ENCODE peak calls at places on chromosomes 16 and 17, in five cellular contexts. A is fibroblast of lung, Z is GM23248, G is mesendoderm, M is mammary epithelial cell. W is an unnamed sample.

GRCh38 chr17:13074026-13074425 is 56.2 kb upstream of the ELAC2 start:
- DNase-seq in Z (peak), G (no peak), A (no peak), M (peak), W (no peak)

GRCh38 chr17:2433696-2434095 is 32.8 kb upstream of the MNT start:
- DNase-seq in G (peak), Z (peak), M (peak), A (peak), W (no peak)

GRCh38 chr16:69554495-69554894 is 11.3 kb upstream of the NFAT5 start:
- DNase-seq in M (no peak), A (no peak), Z (no peak), G (no peak), W (peak)

GRCh38 chr16:48965391-48965790 is 316.2 kb downstream of the CBLN1 start:
- DNase-seq in G (no peak), Z (no peak), M (no peak), A (peak), W (no peak)

GRCh38 chr17:28997811-28998210 is 8.0 kb downstream of the SEZ6 start:
- DNase-seq in A (no peak), G (no peak), M (no peak), Z (no peak), W (no peak)

GRCh38 chr16:23469814-23470213 is 16.8 kb upstream of the COG7 start:
- DNase-seq in A (peak), Z (peak), M (peak), G (peak), W (no peak)

GRCh38 chr17:41421116-41421515 is 3.3 kb downstream of the KRT37 start:
- DNase-seq in G (no peak), M (peak), Z (peak), A (peak), W (no peak)

GRCh38 chr16:27366687-27367462 is 35.1 kb upstream of the IL21R start:
- DNase-seq in Z (peak), M (no peak), A (no peak), G (no peak), W (no peak)

GRCh38 chr17:32772453-32773025 is 104.4 kb downstream of the MYO1D start:
- DNase-seq in G (no peak), M (peak), Z (no peak), A (no peak), W (no peak)

GRCh38 chr16:22643886-22644285 is 133.2 kb downstream of the NPIPB5 start:
- DNase-seq in M (no peak), A (no peak), Z (no peak), G (no peak), W (no peak)

GRCh38 chr16:71479420-71479819 is 9.7 kb downstream of the ZNF19 start:
- DNase-seq in G (peak), A (no peak), M (no peak), Z (peak), W (peak)

GRCh38 chr16:87702325-87702811 is 63.4 kb downstream of the KLHDC4 start:
- DNase-seq in A (no peak), Z (peak), G (peak), M (no peak), W (peak)

GRCh38 chr16:68915561-68915960 is 72.2 kb downstream of the TANGO6 start:
- DNase-seq in A (no peak), M (peak), Z (no peak), G (no peak), W (no peak)

GRCh38 chr17:73232587-73233373 is 28.9 kb downstream of the CPSF4L start:
- DNase-seq in M (peak), A (peak), G (peak), Z (peak), W (peak)

GRCh38 chr17:63997341-63998048 is 656 bp upstream of the PRR29 start:
- DNase-seq in M (no peak), Z (peak), G (peak), A (no peak), W (no peak)

GRCh38 chr17:34414338-34414737 is 51.3 kb upstream of the CCL1 start:
- DNase-seq in A (no peak), M (no peak), Z (no peak), G (peak), W (no peak)

GRCh38 chr17:43907425-43907981 is at the start of gene MPP2:
- DNase-seq in G (peak), Z (peak), M (no peak), A (peak), W (peak)

GRCh38 chr17:79837888-79838540 is 1.2 kb downstream of the CBX4 start:
- DNase-seq in Z (no peak), A (no peak), M (no peak), G (no peak), W (no peak)

GRCh38 chr16:6111390-6111789 is 1013.8 kb upstream of the EEF2KMT start:
- DNase-seq in G (no peak), M (no peak), A (peak), Z (no peak), W (no peak)

GRCh38 chr17:72463287-72464102 is 342.7 kb downstream of the SOX9 start:
- DNase-seq in G (no peak), Z (no peak), M (no peak), A (no peak), W (no peak)

GRCh38 chr16:69166221-69166833 is 20.6 kb upstream of the SNTB2 start:
- DNase-seq in M (peak), A (peak), Z (peak), G (no peak), W (no peak)

GRCh38 chr16:72092832-72093447 is 480 bp downstream of the TXNL4B start:
- DNase-seq in G (peak), Z (peak), M (peak), A (peak), W (peak)

GRCh38 chr16:12067714-12068401 is 91.3 kb downstream of the SNX29 start:
- DNase-seq in A (peak), G (peak), M (peak), Z (peak), W (peak)

GRCh38 chr17:77177002-77177401 is 36.2 kb downstream of the SEC14L1 start:
- DNase-seq in A (no peak), M (no peak), G (no peak), Z (no peak), W (no peak)

GRCh38 chr16:29989111-29989858 is 6.1 kb downstream of the HIRIP3 start:
- DNase-seq in M (no peak), Z (no peak), G (no peak), A (no peak), W (no peak)

GRCh38 chr16:77387075-77387474 is 47.8 kb downstream of the ADAMTS18 start:
- DNase-seq in Z (no peak), M (no peak), A (peak), G (no peak), W (no peak)

GRCh38 chr17:9517396-9517795 is 58.2 kb downstream of the STX8 start:
- DNase-seq in G (peak), M (peak), Z (no peak), A (no peak), W (no peak)

GRCh38 chr17:66540131-66540781 is 237.8 kb downstream of the PRKCA start:
- DNase-seq in M (peak), A (peak), Z (peak), G (peak), W (peak)

GRCh38 chr17:78117027-78117981 is 11.3 kb downstream of the TMC6 start:
- DNase-seq in A (peak), G (no peak), Z (no peak), M (no peak), W (no peak)

GRCh38 chr16:35180970-35181369 is 1721.6 kb downstream of the TP53TG3F start:
- DNase-seq in Z (no peak), G (no peak), A (no peak), M (no peak), W (no peak)

GRCh38 chr17:76792348-76792747 is 54.4 kb downstream of the MFSD11 start:
- DNase-seq in Z (no peak), A (no peak), G (no peak), M (no peak), W (no peak)

GRCh38 chr16:85947511-85948509 is 48.8 kb downstream of the IRF8 start:
- DNase-seq in A (no peak), G (no peak), Z (no peak), M (no peak), W (no peak)

DNA sequence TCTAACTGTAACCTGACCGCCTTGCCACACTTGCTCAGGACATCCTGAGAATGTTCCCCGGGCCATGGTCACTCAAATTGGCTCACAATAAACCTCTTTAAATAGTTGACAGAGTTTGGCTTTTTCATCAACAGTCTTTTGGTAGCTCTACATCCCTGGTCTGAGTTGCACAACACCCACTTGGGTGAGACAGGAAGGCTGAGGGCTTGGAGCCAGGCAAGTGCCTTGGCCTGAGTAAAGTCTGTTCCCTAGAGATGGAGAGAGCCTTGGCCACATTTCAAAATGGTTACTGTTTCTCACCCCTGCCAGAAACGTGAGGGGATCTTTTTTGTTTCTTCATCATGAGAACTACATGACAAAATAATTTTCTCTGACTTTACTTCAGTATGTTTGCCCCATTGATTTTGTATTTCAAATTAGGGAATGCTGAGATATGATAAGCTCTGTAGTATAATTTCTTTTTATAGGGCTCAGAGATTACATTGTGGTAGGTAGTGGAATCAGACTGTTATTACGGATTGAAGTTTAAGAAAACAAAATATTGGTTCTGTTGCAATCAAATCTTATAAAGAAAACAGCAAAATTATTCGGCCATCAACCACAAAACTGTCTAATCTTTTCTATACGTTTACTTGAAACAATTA is 53.9 kb upstream of the NETO2 start:
- DNase-seq in Z (peak), G (no peak), M (no peak), A (peak), W (no peak)
- H3K9ac ChIP-seq in Z (no peak), G (no peak), M (no peak), A (no peak), W (no peak)

DNA sequence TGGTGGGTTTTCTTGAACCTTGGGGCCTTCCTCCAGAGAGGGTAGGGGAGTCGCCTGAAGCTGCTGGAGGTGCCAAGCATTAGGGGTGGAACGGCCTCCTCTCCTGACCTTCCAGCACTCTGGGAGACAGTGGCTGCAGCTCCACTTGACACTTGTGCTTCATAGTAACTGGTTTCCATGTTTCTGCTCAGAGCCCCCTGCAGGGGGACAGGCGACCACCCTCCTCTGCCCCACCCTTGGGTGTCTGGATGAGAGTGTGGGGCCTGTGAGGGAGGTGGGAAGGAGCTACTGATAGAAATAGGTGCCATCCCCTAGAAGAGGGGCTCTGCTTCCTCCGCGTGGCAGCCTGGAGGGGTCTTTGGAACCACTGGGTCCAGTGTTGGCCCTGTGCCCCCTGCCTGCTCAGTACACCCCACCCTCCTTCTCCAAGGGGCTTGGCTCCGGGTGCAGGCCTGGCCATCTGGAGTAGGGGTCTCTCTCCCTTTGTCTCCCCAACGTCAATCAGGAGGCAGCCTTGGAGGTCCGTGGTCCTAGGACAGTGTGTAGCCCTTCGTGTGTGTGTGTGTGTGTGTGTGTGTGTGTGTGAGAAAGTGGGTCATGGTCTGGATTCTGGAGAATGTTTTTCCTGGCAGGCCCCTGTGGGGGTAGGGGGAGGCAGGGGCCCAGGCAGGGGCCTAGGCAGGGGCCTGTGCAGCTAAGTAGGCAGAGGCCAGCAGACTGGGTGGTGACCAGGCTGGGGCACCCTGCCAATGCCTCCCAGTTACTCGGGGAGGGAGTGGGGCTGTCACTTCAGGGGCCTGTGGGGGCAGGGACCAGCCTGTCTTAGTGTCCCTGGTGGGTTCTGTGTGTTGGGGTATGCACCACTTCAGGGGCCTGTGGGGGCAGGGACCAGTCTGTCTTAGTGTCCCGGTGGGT is 4.9 kb downstream of the LASP1 start:
- DNase-seq in A (peak), G (no peak), Z (peak), M (no peak), W (no peak)
- H3K9ac ChIP-seq in A (peak), G (peak), Z (peak), M (no peak), W (no peak)

GRCh38 chr17:22268912-22269220 is 576.5 kb downstream of the KCNJ18 start:
- DNase-seq in A (no peak), M (no peak), G (no peak), Z (no peak), W (no peak)

GRCh38 chr17:22266231-22266630 is 573.9 kb downstream of the KCNJ18 start:
- DNase-seq in M (no peak), A (no peak), Z (peak), G (no peak), W (no peak)

GRCh38 chr17:22267019-22267418 is 574.7 kb downstream of the KCNJ18 start:
- DNase-seq in A (no peak), M (no peak), G (no peak), Z (no peak), W (peak)

GRCh38 chr17:22268214-22268911 is 576.0 kb downstream of the KCNJ18 start:
- DNase-seq in M (no peak), G (no peak), Z (no peak), A (no peak), W (peak)

DNA sequence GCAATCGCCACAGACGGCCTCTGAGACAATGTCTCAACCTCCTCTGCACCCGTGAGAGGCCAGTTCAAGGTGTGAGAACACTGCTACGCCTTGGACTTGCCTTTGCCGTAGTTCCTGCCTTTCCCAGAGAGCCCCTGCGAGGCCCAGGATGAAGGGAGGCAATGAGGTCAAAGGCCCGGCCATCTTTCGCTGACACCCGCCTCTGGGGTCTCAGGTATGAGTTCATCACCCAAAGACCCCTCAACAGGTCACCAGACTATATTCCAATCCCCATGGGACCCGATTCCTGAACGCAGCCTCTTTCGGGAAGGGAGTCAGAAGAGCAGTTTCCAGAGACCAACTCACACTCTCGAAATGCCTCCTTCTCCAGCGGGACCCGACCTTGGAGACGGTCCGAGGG is 573.5 kb downstream of the KCNJ18 start:
- DNase-seq in G (no peak), Z (no peak), M (no peak), A (no peak), W (no peak)
- H3K9ac ChIP-seq in G (no peak), Z (no peak), M (no peak), A (no peak), W (no peak)

GRCh38 chr17:7803981-7804380 is 30.0 kb upstream of the KDM6B start:
- DNase-seq in A (no peak), G (peak), Z (no peak), M (peak), W (no peak)
- H3K9ac ChIP-seq in A (no peak), G (no peak), Z (no peak), M (no peak), W (no peak)

GRCh38 chr17:18158022-18158600 is 25.5 kb upstream of the ALKBH5 start:
- DNase-seq in M (peak), A (peak), G (peak), Z (peak), W (peak)

GRCh38 chr17:18157354-18157985 is 26.2 kb upstream of the ALKBH5 start:
- DNase-seq in M (no peak), A (no peak), Z (no peak), G (no peak), W (no peak)

GRCh38 chr17:18161226-18162094 is 22.2 kb upstream of the ALKBH5 start:
- DNase-seq in M (no peak), G (no peak), A (peak), Z (peak), W (no peak)

GRCh38 chr17:18160128-18160856 is 23.3 kb upstream of the ALKBH5 start:
- DNase-seq in Z (peak), A (no peak), M (no peak), G (no peak), W (no peak)

GRCh38 chr17:18159551-18160120 is 24.0 kb upstream of the ALKBH5 start:
- DNase-seq in A (peak), M (no peak), G (no peak), Z (peak), W (no peak)
- H3K9ac ChIP-seq in A (no peak), M (no peak), G (no peak), Z (no peak), W (no peak)

W was measured in Karpas-422.